ENCODE peak calls at places on chromosomes 7 and 10, in nine cellular contexts. Q is ovary; M is CD8-positive, alpha-beta T cell; E is ascending aorta; H is lower lobe of right lung; P is kidney; S is adrenal gland; I is neural progenitor cell; A is A549. K is an unnamed sample.
A peak's percentile ranks its signal among the peaks of the same experiment; 100 is the strongest.

GRCh38 chr7:99081209-99081608 is 62.7 kb downstream of the SMURF1 start:
- DNase-seq in H (no peak), Q (no peak), E (no peak), I (no peak), S (no peak), P (no peak), A (no peak), M (no peak), K (no peak)

GRCh38 chr7:23530355-23530754 is 1.4 kb downstream of the TRA2A start:
- DNase-seq in A (peak; percentile 76), I (peak; percentile 51), P (no peak), H (no peak), S (no peak), Q (no peak), M (no peak), E (no peak), K (peak; percentile 45)

GRCh38 chr10:71090801-71091200 is 121.6 kb upstream of the UNC5B start:
- DNase-seq in I (no peak), E (no peak), H (no peak), A (no peak), P (no peak), S (no peak), M (peak; percentile 23), Q (no peak), K (no peak)

GRCh38 chr10:114195079-114195478 is 15.9 kb downstream of the TDRD1 start:
- DNase-seq in A (no peak), P (no peak), Q (no peak), M (no peak), E (no peak), S (no peak), H (no peak), I (no peak), K (no peak)

GRCh38 chr7:80783688-80784327 is 135.0 kb downstream of the SEMA3C start:
- DNase-seq in E (no peak), S (no peak), H (no peak), M (no peak), A (no peak), Q (no peak), P (no peak), I (no peak), K (no peak)

GRCh38 chr10:505459-505858 is 184.0 kb downstream of the DIP2C start:
- DNase-seq in I (no peak), M (no peak), E (no peak), P (peak; percentile 10), H (no peak), Q (no peak), A (no peak), S (peak; percentile 5), K (no peak)

GRCh38 chr7:98163269-98163668 is 48.0 kb upstream of the BHLHA15 start:
- DNase-seq in S (no peak), M (no peak), A (no peak), H (no peak), P (no peak), I (no peak), Q (no peak), E (no peak), K (no peak)

GRCh38 chr7:82599910-82600309 is 156.3 kb upstream of the CACNA2D1 start:
- DNase-seq in P (no peak), I (no peak), A (no peak), H (no peak), M (no peak), S (no peak), Q (no peak), E (no peak), K (no peak)

GRCh38 chr10:132222726-132223125 is 36.0 kb downstream of the DPYSL4 start:
- DNase-seq in Q (no peak), M (no peak), A (no peak), P (peak; percentile 78), I (no peak), H (no peak), S (no peak), E (no peak), K (no peak)

GRCh38 chr7:25187932-25188331 is 40.4 kb downstream of the NPVF start:
- DNase-seq in I (no peak), M (no peak), Q (no peak), E (no peak), A (no peak), P (no peak), S (no peak), H (no peak), K (no peak)

GRCh38 chr7:28112883-28113540 is 67.6 kb downstream of the JAZF1 start:
- DNase-seq in E (no peak), P (no peak), A (no peak), H (no peak), Q (peak; percentile 61), S (peak; percentile 51), I (no peak), M (no peak), K (no peak)

DNA sequence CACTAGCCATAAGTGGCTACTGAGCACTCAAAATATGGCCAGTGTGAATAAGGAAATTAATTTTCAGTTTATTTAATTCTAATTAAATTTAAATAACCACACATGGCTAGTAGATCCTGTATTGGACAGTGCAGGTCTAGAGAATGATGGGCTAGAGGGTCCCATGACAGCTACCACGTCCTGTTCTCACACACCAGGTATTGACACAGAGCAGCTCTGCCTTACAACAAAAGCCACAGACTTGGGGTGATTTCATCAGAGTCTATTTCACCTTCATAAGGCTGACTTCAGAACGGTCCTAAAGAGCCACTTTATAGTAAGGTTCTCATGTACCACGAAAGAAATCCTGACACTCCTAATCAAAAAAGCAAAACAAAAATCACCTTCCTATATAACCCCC is 111.3 kb downstream of the UBE2H start:
- DNase-seq in M (no peak), P (no peak), Q (no peak), I (no peak), E (no peak), S (no peak), A (no peak), H (no peak), K (no peak)
- H3K27ac ChIP-seq in M (no peak overlapping the region), P (no peak overlapping the region), Q (peak overlapping the region; percentile 10), I (no peak overlapping the region), E (peak overlapping the region; percentile 68), S (peak overlapping the region; percentile 71), A (peak overlapping the region; percentile 57), H (no peak overlapping the region), K (no peak overlapping the region)

GRCh38 chr10:69449841-69450240 is 1.4 kb upstream of the TSPAN15 start:
- DNase-seq in M (no peak), I (peak; percentile 85), H (peak; percentile 61), P (no peak), A (peak; percentile 69), S (peak; percentile 60), Q (peak; percentile 26), E (no peak), K (peak; percentile 77)

GRCh38 chr10:69445094-69445493 is 6.2 kb upstream of the TSPAN15 start:
- DNase-seq in A (no peak), I (no peak), H (no peak), E (no peak), S (no peak), P (no peak), Q (no peak), M (no peak), K (no peak)

GRCh38 chr10:69443354-69443753 is 7.9 kb upstream of the TSPAN15 start:
- DNase-seq in Q (no peak), M (no peak), I (no peak), P (no peak), H (no peak), A (no peak), E (no peak), S (no peak), K (no peak)

GRCh38 chr10:69446650-69447151 is 4.6 kb upstream of the TSPAN15 start:
- DNase-seq in Q (no peak), H (no peak), M (no peak), I (no peak), P (no peak), E (no peak), S (no peak), A (peak; percentile 72), K (no peak)

DNA sequence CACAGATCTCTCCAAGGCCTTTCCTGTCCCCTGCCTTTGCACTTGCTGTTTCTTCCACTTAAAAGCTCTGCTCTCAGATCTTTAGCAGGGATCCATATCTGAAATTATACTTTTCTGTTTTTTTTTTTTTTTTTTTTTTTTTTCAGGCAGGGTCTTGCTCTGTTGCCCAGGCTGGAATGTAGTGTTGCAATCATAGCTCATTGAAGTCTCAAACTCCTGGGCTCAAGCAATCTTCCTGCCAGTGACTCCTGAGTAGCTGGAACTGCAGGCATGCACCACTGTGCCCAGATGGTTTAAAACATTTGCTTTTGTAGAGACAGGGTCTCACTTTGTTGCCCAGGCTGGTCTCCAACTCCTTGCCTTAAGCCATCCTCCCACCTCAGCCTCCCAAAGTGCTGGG is 5.0 kb upstream of the TSPAN15 start:
- DNase-seq in P (no peak), E (no peak), M (no peak), H (no peak), Q (no peak), I (no peak), A (no peak), S (no peak), K (no peak)
- H3K4me1 ChIP-seq in P (peaks cover 4% of the 10 kb centered on the region), E (no peaks in the 10 kb centered on the region), M (no peaks in the 10 kb centered on the region), H (peaks cover 28% of the 10 kb centered on the region), Q (no peaks in the 10 kb centered on the region), I (no peaks in the 10 kb centered on the region), A (peaks cover 65% of the 10 kb centered on the region), S (peaks cover 18% of the 10 kb centered on the region), K (peaks cover 8% of the 10 kb centered on the region)

GRCh38 chr7:1411414-1411813 is 47.9 kb downstream of the MICALL2 start:
- DNase-seq in H (no peak), P (no peak), I (no peak), A (no peak), E (no peak), S (no peak), Q (no peak), M (no peak), K (no peak)

GRCh38 chr7:1408466-1408865 is 50.8 kb downstream of the MICALL2 start:
- DNase-seq in H (no peak), E (no peak), Q (no peak), M (no peak), S (no peak), P (no peak), I (no peak), A (no peak), K (no peak)

GRCh38 chr7:1409555-1409954 is 49.7 kb downstream of the MICALL2 start:
- DNase-seq in A (no peak), I (no peak), E (no peak), Q (no peak), M (no peak), S (no peak), H (no peak), P (peak; percentile 61), K (no peak)

GRCh38 chr7:1412322-1413261 is 46.7 kb downstream of the MICALL2 start:
- DNase-seq in S (peak; percentile 82), M (peak; percentile 93), Q (peak; percentile 52), E (no peak), I (peak; percentile 97), A (peak; percentile 85), P (peak; percentile 93), H (peak; percentile 93), K (peak; percentile 56)

DNA sequence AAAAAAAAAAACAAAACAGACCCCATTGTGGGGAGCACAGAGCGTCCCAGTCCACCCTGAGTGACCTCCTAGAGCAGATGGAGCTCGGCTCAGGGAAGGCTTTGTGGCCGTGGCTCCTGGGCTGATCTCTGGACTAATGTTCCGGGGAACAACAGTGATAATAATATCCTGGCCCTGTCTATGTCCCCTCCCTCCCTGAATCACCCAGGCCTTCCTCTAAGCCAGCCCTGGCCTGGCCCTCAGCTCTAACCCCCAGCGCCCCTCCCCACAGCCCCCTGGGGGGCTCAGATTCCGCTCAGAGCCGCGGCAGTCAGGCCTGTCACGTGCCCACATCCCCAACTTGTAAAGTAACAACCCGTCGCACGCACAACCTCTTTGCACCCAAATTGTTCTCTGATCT is 48.3 kb downstream of the MICALL2 start:
- DNase-seq in S (no peak), H (no peak), Q (no peak), E (no peak), A (no peak), P (peak; percentile 63), M (no peak), I (no peak), K (no peak)
- H3K27ac ChIP-seq in S (no peak overlapping the region), H (no peak overlapping the region), Q (no peak overlapping the region), E (no peak overlapping the region), A (no peak overlapping the region), P (no peak overlapping the region), M (no peak overlapping the region), I (no peak overlapping the region), K (no peak overlapping the region)

GRCh38 chr7:125892434-125892833 is 962.8 kb upstream of the POT1 start:
- DNase-seq in Q (no peak), I (no peak), E (no peak), P (no peak), S (no peak), H (no peak), M (no peak), A (no peak), K (no peak)
- H3K4me1 ChIP-seq in Q (no peaks in the 10 kb centered on the region), I (no peaks in the 10 kb centered on the region), E (no peaks in the 10 kb centered on the region), P (no peaks in the 10 kb centered on the region), S (no peaks in the 10 kb centered on the region), H (no peaks in the 10 kb centered on the region), M (no peaks in the 10 kb centered on the region), A (no peaks in the 10 kb centered on the region), K (no peaks in the 10 kb centered on the region)